ENCODE peak calls at places on chromosomes 13 and 19, in seven cellular contexts. O, Y, R, S, Q, J and L are unnamed samples.
A peak's percentile ranks its signal among the peaks of the same experiment; 100 is the strongest.

GRCh38 chr19:662207-662961 is 630 bp downstream of the RNF126 start:
- DNase-seq in Y (no peak), S (no peak), R (no peak), Q (peak; percentile 70), J (no peak), O (no peak), L (peak; percentile 58)

GRCh38 chr13:51453959-51454703 is 1.3 kb upstream of the INTS6 start:
- DNase-seq in O (no peak), Q (peak; percentile 53), J (no peak), S (no peak), Y (no peak), R (no peak), L (no peak)

GRCh38 chr19:1265611-1266115 is 3.5 kb upstream of the CIRBP start:
- DNase-seq in O (no peak), Q (no peak), Y (no peak), R (peak; percentile 93), S (peak; percentile 87), J (peak; percentile 68), L (peak; percentile 64)

GRCh38 chr19:55432355-55432959 is 10.6 kb downstream of the SHISA7 start:
- DNase-seq in Q (no peak), S (no peak), J (no peak), O (no peak), Y (no peak), R (no peak), L (no peak)

GRCh38 chr19:40598918-40599307 is 2.3 kb upstream of the LTBP4 start:
- DNase-seq in R (peak; percentile 66), S (no peak), Q (no peak), Y (no peak), O (no peak), J (no peak), L (no peak)

GRCh38 chr13:101552797-101553196 is 100.3 kb downstream of the ITGBL1 start:
- DNase-seq in R (no peak), Q (no peak), J (peak; percentile 30), O (no peak), S (no peak), Y (no peak), L (no peak)

GRCh38 chr13:102040812-102041211 is 361.0 kb downstream of the FGF14 start:
- DNase-seq in S (no peak), Y (no peak), J (no peak), O (no peak), R (no peak), Q (no peak), L (no peak)

GRCh38 chr19:44141191-44142013 is at the start of gene ZNF234:
- DNase-seq in Y (peak; percentile 57), O (peak; percentile 65), R (peak; percentile 88), J (peak; percentile 86), Q (peak; percentile 76), S (peak; percentile 44), L (peak; percentile 34)

GRCh38 chr13:95641961-95642621 is 2.4 kb downstream of the DZIP1 start:
- DNase-seq in J (peak; percentile 69), R (peak; percentile 86), S (no peak), O (peak; percentile 45), Y (no peak), Q (peak; percentile 87), L (no peak)

GRCh38 chr13:29507356-29507755 is 88.1 kb downstream of the SLC7A1 start:
- DNase-seq in Q (no peak), Y (no peak), S (no peak), O (no peak), R (no peak), J (no peak), L (no peak)

GRCh38 chr19:45403781-45404556 is 900 bp downstream of the PPP1R13L start:
- DNase-seq in J (no peak), Y (peak; percentile 51), S (no peak), O (peak; percentile 56), R (no peak), Q (peak; percentile 95), L (peak; percentile 62)

GRCh38 chr13:109272595-109273325 is 513.6 kb downstream of the IRS2 start:
- DNase-seq in Q (no peak), R (no peak), Y (no peak), S (no peak), J (no peak), O (no peak), L (no peak)

GRCh38 chr13:32007494-32007893 is 24.1 kb upstream of the FRY start:
- DNase-seq in S (no peak), J (no peak), Y (no peak), O (no peak), Q (no peak), R (no peak), L (no peak)

GRCh38 chr13:112447761-112448603 is 71.8 kb downstream of the SPACA7 start:
- DNase-seq in Q (no peak), O (no peak), Y (no peak), R (peak; percentile 57), J (no peak), S (no peak), L (peak; percentile 4)

GRCh38 chr13:31018511-31018910 is 86.1 kb downstream of the TEX26 start:
- DNase-seq in Y (no peak), Q (no peak), O (no peak), S (no peak), J (no peak), R (no peak), L (no peak)

GRCh38 chr19:39296055-39296645 is at the start of gene IFNL1:
- DNase-seq in Q (peak; percentile 42), Y (no peak), O (no peak), S (no peak), R (no peak), J (no peak), L (no peak)

GRCh38 chr13:98457053-98457452 is 119.9 kb downstream of the STK24 start:
- DNase-seq in J (no peak), O (no peak), S (no peak), R (peak; percentile 46), Q (no peak), Y (no peak), L (no peak)

GRCh38 chr19:39858541-39858940 is 12.4 kb upstream of the FBL start:
- DNase-seq in Y (no peak), Q (peak; percentile 85), O (no peak), S (no peak), J (no peak), R (no peak), L (no peak)

GRCh38 chr19:4590559-4590958 is 31.1 kb upstream of the SEMA6B start:
- DNase-seq in Q (no peak), R (no peak), O (no peak), J (no peak), S (no peak), Y (no peak), L (no peak)

GRCh38 chr19:4587527-4587926 is 28.0 kb upstream of the SEMA6B start:
- DNase-seq in Y (no peak), O (no peak), J (no peak), R (no peak), S (no peak), Q (no peak), L (no peak)

GRCh38 chr19:4591296-4591695 is 31.8 kb upstream of the SEMA6B start:
- DNase-seq in S (no peak), R (no peak), O (no peak), Y (no peak), Q (no peak), J (no peak), L (no peak)

GRCh38 chr19:4592445-4592844 is 33.0 kb upstream of the SEMA6B start:
- DNase-seq in O (no peak), Y (no peak), R (no peak), Q (no peak), J (no peak), S (no peak), L (no peak)

GRCh38 chr19:4589579-4590410 is 30.3 kb upstream of the SEMA6B start:
- DNase-seq in R (no peak), O (no peak), Y (no peak), J (no peak), S (no peak), Q (peak; percentile 54), L (no peak)
- TF ChIP-seq CTCF in R (no peak), O (peak; percentile 65), Y (no peak), J (peak; percentile 46), S (peak; percentile 19), Q (peak; percentile 61), L (no peak)

GRCh38 chr13:20721454-20722357 is 18.2 kb downstream of the IL17D start:
- DNase-seq in O (no peak), Q (peak; percentile 85), J (peak; percentile 72), R (peak; percentile 75), Y (no peak), S (no peak), L (no peak)
- TF ChIP-seq CTCF in O (no peak), Q (peak; percentile 36), J (no peak), R (no peak), Y (no peak), S (peak; percentile 13), L (no peak)

GRCh38 chr19:35513231-35513974 is at the start of gene DMKN:
- DNase-seq in O (no peak), R (no peak), S (no peak), Y (no peak), Q (peak; percentile 61), J (peak; percentile 79), L (no peak)

GRCh38 chr19:35516310-35516709 is 2.9 kb upstream of the DMKN start:
- DNase-seq in J (no peak), R (no peak), O (no peak), S (no peak), Y (no peak), Q (no peak), L (no peak)

GRCh38 chr19:35511337-35511736 is 2.1 kb downstream of the DMKN start:
- DNase-seq in R (no peak), S (no peak), O (no peak), Q (no peak), J (no peak), Y (no peak), L (no peak)

GRCh38 chr19:35512831-35513230 is 618 bp downstream of the DMKN start:
- DNase-seq in Y (no peak), R (no peak), Q (no peak), S (no peak), O (no peak), J (no peak), L (no peak)

GRCh38 chr19:35513975-35514809 is 743 bp upstream of the DMKN start:
- DNase-seq in J (peak; percentile 87), Y (no peak), O (no peak), S (no peak), Q (peak; percentile 61), R (no peak), L (no peak)
- TF ChIP-seq CTCF in J (no peak), Y (no peak), O (peak; percentile 26), S (no peak), Q (peak; percentile 30), R (no peak), L (no peak)

DNA sequence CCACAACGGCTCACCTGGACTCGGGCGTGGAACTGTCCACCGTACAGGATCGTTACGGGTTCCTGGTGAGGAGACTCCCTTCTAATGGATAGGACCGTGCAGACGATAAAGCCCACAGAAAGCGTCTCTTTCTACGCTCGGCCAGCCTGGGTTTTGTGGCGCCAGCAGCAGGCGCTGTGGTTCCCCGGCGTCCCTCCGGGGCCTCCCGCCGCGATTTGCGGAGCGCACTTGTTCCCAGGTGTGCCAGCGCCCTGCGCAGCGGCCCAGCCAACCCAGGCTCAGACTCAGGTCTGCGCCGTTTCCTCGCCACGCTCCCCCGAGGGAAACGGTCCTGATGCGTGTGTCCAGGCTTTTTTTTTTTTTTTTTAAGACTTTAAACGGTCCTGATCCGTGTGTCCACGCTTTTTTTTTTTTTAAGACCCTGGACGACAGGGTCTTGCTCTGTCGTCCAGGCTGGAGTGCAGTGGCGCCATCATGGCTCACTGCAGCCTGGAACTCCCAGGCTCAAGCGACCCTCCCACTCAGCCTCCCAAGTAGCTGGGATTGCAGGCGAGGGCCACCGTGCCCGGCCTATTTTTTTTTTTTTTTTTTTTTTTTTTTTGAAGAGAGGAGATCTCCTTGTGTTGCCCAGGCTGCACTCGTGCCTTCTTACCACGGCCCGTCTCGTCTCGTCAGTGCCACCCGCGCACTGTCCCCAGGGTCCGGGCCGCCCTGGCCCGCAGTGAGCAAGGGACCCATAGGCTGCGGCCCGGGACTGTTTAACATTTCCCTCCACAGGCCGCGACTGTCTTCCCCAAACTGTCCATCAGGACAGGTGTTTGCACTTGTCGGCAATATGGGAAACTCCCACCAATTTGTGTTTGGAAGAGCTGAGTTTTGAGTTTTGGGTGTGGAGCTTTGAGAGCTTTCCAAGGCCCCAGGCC is 23.8 kb downstream of the GJA3 start:
- DNase-seq in Y (no peak), S (no peak), O (peak; percentile 39), Q (peak; percentile 82), R (no peak), J (no peak), L (no peak)
- TF ChIP-seq CTCF in Y (no peak), S (no peak), O (peak; percentile 58), Q (peak; percentile 69), R (peak; percentile 38), J (peak; percentile 40), L (no peak)